ENCODE peak calls at places on chromosomes 4 and X, in five cellular contexts. W, V, C, R and O are unnamed samples.

GRCh38 chr4:112853662-112854256 is 195.7 kb upstream of the ANK2 start:
- DNase-seq in R (peak; percentile 30), V (no peak), C (no peak), W (no peak), O (no peak)

GRCh38 chrX:150887906-150888465 is 10.5 kb downstream of the CD99L2 start:
- DNase-seq in R (peak; percentile 25), C (peak; percentile 55), V (no peak), W (no peak), O (no peak)

GRCh38 chrX:110172215-110172614 is 145.7 kb downstream of the AMMECR1 start:
- DNase-seq in V (no peak), R (no peak), C (no peak), W (no peak), O (no peak)

GRCh38 chr4:19739101-19739651 is 512.5 kb upstream of the SLIT2 start:
- DNase-seq in R (peak; percentile 71), W (peak; percentile 7), C (peak; percentile 95), V (peak; percentile 96), O (peak; percentile 78)

GRCh38 chrX:147565239-147565638 is 346.5 kb upstream of the FMR1 start:
- DNase-seq in C (peak; percentile 0), W (no peak), R (peak; percentile 20), V (no peak), O (no peak)

GRCh38 chrX:155215443-155216178 is 649 bp upstream of the VBP1 start:
- DNase-seq in V (no peak), C (no peak), R (peak; percentile 21), W (no peak), O (no peak)

GRCh38 chr4:126888968-126889367 is 743.8 kb upstream of the INTU start:
- DNase-seq in C (peak; percentile 73), V (no peak), W (no peak), R (peak; percentile 79), O (no peak)

GRCh38 chr4:73161527-73162185 is 92.1 kb upstream of the COX18 start:
- DNase-seq in V (no peak), C (peak; percentile 19), R (peak; percentile 7), W (no peak), O (no peak)

GRCh38 chrX:116357317-116357716 is 79.1 kb upstream of the SLC6A14 start:
- DNase-seq in V (no peak), W (no peak), C (no peak), R (no peak), O (no peak)

GRCh38 chr4:118099106-118099505 is 64.8 kb downstream of the NDST3 start:
- DNase-seq in R (no peak), C (no peak), W (no peak), V (no peak), O (no peak)

GRCh38 chr4:161822174-161822573 is 341.6 kb downstream of the FSTL5 start:
- DNase-seq in W (no peak), V (no peak), C (no peak), R (no peak), O (no peak)

GRCh38 chr4:75054089-75054488 is 121.2 kb downstream of the PARM1 start:
- DNase-seq in W (no peak), C (no peak), R (no peak), V (no peak), O (no peak)

GRCh38 chr4:75048208-75048879 is 115.4 kb downstream of the PARM1 start:
- DNase-seq in V (no peak), W (no peak), C (no peak), R (no peak), O (no peak)

GRCh38 chr4:75046641-75047040 is 113.7 kb downstream of the PARM1 start:
- DNase-seq in W (no peak), C (no peak), V (no peak), R (no peak), O (no peak)

GRCh38 chr4:75056277-75056676 is 123.4 kb downstream of the PARM1 start:
- DNase-seq in W (no peak), C (no peak), R (no peak), V (no peak), O (no peak)

GRCh38 chr4:75051431-75051830 is 118.5 kb downstream of the PARM1 start:
- DNase-seq in R (no peak), V (no peak), W (no peak), C (no peak), O (no peak)
- TF ChIP-seq EZH2 in R (no peak), V (no peak), W (no peak), C (no peak), O (no peak)

GRCh38 chr4:14434483-14434882 is 567.8 kb upstream of the CPEB2 start:
- DNase-seq in C (no peak), V (no peak), R (no peak), W (no peak), O (no peak)
- TF ChIP-seq EZH2 in C (no peak), V (no peak), R (no peak), W (no peak), O (no peak)

DNA sequence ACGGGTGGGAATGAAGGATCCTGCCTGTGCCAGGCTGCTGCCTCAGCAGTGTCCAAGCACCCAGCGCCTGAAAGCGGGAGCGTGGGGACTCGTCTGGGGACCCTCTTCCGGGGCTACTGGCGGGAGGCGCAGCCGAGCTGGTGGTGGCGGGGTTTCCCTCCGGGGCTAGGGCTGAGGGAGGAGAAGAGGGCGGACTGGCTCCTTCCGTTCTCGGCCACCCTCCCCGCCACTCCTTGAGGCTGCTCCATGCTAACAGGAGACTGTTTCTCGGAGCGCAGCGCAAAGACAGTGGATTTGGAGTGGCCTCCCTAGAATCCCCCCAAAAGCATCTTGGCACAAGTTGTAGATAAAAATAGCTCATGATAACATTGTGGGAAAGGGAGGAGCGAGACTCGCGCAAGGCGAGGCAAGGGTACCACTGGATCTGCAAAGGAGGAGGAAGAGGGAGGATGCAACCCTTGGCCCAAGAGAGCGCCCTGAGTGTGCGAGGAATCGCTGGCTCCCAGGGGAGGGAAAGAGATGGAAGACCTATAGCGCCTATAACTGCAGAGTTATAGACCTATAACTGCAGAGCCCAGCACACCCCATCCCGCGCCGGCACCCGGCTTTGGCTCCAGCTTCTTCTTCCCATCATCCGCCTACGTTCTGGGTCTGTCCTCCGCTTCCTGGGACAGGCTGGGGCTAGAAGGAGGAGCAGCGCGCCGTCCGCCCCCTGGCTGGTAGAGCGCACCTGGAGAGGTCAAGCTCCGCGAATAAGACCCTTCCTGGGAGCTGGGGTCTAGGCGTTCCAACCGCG is 1.3 kb downstream of the HS3ST1 start:
- DNase-seq in V (no peak), C (peak; percentile 7), R (no peak), W (no peak), O (no peak)
- TF ChIP-seq EZH2 in V (no peak), C (peak; percentile 20), R (no peak), W (no peak), O (no peak)

GRCh38 chr4:1792832-1793495 is at the start of gene FGFR3:
- DNase-seq in R (peak; percentile 64), V (no peak), C (peak; percentile 10), W (no peak), O (no peak)

GRCh38 chr4:1790005-1790404 is 3.1 kb upstream of the FGFR3 start:
- DNase-seq in R (no peak), W (no peak), C (no peak), V (no peak), O (no peak)

GRCh38 chr4:1793496-1793840 is 375 bp downstream of the FGFR3 start:
- DNase-seq in R (peak; percentile 59), C (peak; percentile 12), W (no peak), V (no peak), O (no peak)

GRCh38 chr4:1793940-1794808 is 1.1 kb downstream of the FGFR3 start:
- DNase-seq in R (peak; percentile 45), V (peak; percentile 22), C (peak; percentile 23), W (no peak), O (no peak)

DNA sequence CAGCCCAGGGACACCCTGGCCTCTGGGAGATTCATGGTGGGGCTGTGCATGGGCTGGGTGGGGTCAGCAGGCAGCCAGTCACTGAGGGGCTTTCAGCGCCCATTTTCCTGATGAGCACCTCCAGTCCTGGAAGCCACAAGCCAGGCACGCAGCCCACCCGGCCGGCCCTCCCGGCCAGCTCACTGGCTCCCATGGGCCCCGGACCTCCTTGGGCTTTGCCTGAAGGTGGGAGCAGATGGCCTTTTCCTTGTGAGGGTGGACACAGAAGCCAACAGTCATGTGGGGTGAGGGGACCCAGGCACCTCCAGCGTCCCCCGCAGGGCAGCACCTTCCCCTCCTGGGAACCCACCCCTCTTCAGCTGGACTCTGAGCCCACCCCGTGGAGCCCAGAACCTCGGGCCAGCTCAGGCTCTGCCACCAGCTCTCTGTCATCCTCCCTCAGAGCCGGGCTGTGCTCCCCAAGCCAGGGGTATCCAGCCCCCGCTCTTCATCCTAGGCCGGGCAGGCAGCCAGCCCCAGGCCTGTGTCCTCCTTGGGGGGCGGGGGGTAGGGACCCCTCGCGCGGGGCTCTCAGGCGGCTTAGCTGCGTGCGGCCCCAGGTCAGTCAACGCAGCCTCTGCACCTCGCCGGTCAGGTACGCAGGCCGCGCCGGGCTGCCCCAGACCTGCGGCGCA is 798 bp upstream of the FGFR3 start:
- DNase-seq in R (no peak), V (no peak), C (no peak), W (no peak), O (no peak)
- TF ChIP-seq EZH2 in R (no peak), V (no peak), C (no peak), W (no peak), O (no peak)